ENCODE peak calls at places on chromosomes 4 and X, in five cellular contexts. G is mesenchymal stem cell, R is breast epithelium, B is tibial artery, M is IMR-90. A is an unnamed sample. For H3K4me1, the result is how much of the 10 kb centered on the place peaks cover.

GRCh38 chr4:183201331-183201730 is 102.3 kb downstream of the WWC2 start:
- DNase-seq in G (peak), R (no peak), B (no peak), M (peak), A (no peak)

GRCh38 chr4:48449151-48449550 is 34.0 kb upstream of the SLC10A4 start:
- DNase-seq in G (no peak), R (no peak), B (no peak), M (no peak), A (no peak)

GRCh38 chrX:109270580-109271484 is 211.1 kb downstream of the GUCY2F start:
- DNase-seq in G (no peak), R (no peak), B (no peak), M (no peak), A (no peak)

GRCh38 chr4:72744103-72744725 is 175.2 kb upstream of the ADAMTS3 start:
- DNase-seq in G (no peak), R (no peak), B (no peak), M (no peak), A (no peak)

GRCh38 chr4:106986486-106986885 is 49.6 kb downstream of the DKK2 start:
- DNase-seq in G (peak), R (no peak), B (no peak), M (no peak), A (no peak)

GRCh38 chrX:154096140-154097002 is 1.1 kb downstream of the MECP2 start:
- DNase-seq in G (peak), R (no peak), B (peak), M (peak), A (no peak)

GRCh38 chrX:138859421-138859820 is 147.9 kb upstream of the FGF13 start:
- DNase-seq in G (peak), R (no peak), B (no peak), M (no peak), A (no peak)

GRCh38 chrX:32455704-32456103 is 755.6 kb downstream of the DMD start:
- DNase-seq in G (no peak), R (no peak), B (no peak), M (no peak), A (no peak)

GRCh38 chrX:30039768-30040167 is 175.6 kb upstream of the MAGEB2 start:
- DNase-seq in G (no peak), R (no peak), B (no peak), M (peak), A (no peak)

GRCh38 chr4:114509340-114509739 is 89.3 kb upstream of the UGT8 start:
- DNase-seq in G (no peak), R (no peak), B (no peak), M (no peak), A (no peak)

GRCh38 chrX:87664381-87664780 is 146.8 kb downstream of the KLHL4 start:
- DNase-seq in G (peak), R (no peak), B (no peak), M (peak), A (no peak)

GRCh38 chr4:174437756-174438155 is 84.5 kb downstream of the HPGD start:
- DNase-seq in G (peak), R (no peak), B (no peak), M (no peak), A (no peak)

GRCh38 chr4:63620271-63620670 is 789.0 kb downstream of the TECRL start:
- DNase-seq in G (no peak), R (no peak), B (no peak), M (no peak), A (no peak)

GRCh38 chr4:119647558-119647957 is 19.0 kb upstream of the PDE5A start:
- DNase-seq in G (peak), R (no peak), B (no peak), M (peak), A (no peak)

GRCh38 chr4:21184788-21185187 is 484.5 kb downstream of the PACRGL start:
- DNase-seq in G (no peak), R (no peak), B (no peak), M (no peak), A (no peak)

GRCh38 chr4:32562010-32562409 is 1841.8 kb downstream of the PCDH7 start:
- DNase-seq in G (no peak), R (no peak), B (no peak), M (no peak), A (no peak)

GRCh38 chrX:641671-642435 is 11.3 kb downstream of the SHOX start:
- DNase-seq in G (no peak), R (peak), B (no peak), M (no peak), A (peak)

GRCh38 chr4:180827610-180828009 is 1415.6 kb upstream of the TENM3 start:
- DNase-seq in G (peak), R (no peak), B (no peak), M (peak), A (no peak)

GRCh38 chrX:104668550-104668949 is 102.6 kb downstream of the IL1RAPL2 start:
- DNase-seq in G (peak), R (no peak), B (no peak), M (peak), A (no peak)

GRCh38 chrX:48835524-48836329 is at the start of gene PCSK1N:
- DNase-seq in G (no peak), R (no peak), B (no peak), M (no peak), A (no peak)

GRCh38 chrX:149274516-149275105 is 230.5 kb downstream of the IDS start:
- DNase-seq in G (peak), R (no peak), B (no peak), M (no peak), A (no peak)

GRCh38 chr4:130814896-130815295 is 1718.9 kb downstream of the C4orf33 start:
- DNase-seq in G (no peak), R (no peak), B (no peak), M (no peak), A (no peak)

GRCh38 chr4:139740531-139741041 is 75.0 kb downstream of the MGST2 start:
- DNase-seq in G (peak), R (peak), B (peak), M (peak), A (peak)

GRCh38 chr4:104494822-104495559 is at the start of gene CXXC4:
- DNase-seq in G (peak), R (peak), B (peak), M (peak), A (no peak)

GRCh38 chr4:34105311-34105710 is 2139.0 kb downstream of the ARAP2 start:
- DNase-seq in G (no peak), R (no peak), B (no peak), M (no peak), A (no peak)

GRCh38 chr4:77100234-77100633 is 24.4 kb upstream of the CCNI start:
- DNase-seq in G (no peak), R (no peak), B (no peak), M (no peak), A (no peak)

GRCh38 chr4:39353478-39354177 is 12.5 kb downstream of the RFC1 start:
- DNase-seq in G (peak), R (no peak), B (no peak), M (peak), A (no peak)

GRCh38 chrX:13376857-13377441 is 57.1 kb upstream of the ATXN3L start:
- DNase-seq in G (peak), R (no peak), B (no peak), M (peak), A (no peak)

GRCh38 chr4:184267673-184268573 is 50.2 kb upstream of the ENPP6 start:
- DNase-seq in G (peak), R (no peak), B (no peak), M (peak), A (peak)

GRCh38 chr4:119139822-119140252 is 4.2 kb downstream of the MYOZ2 start:
- DNase-seq in G (no peak), R (no peak), B (no peak), M (no peak), A (no peak)

GRCh38 chr4:118999919-119000318 is 111.3 kb downstream of the SYNPO2 start:
- DNase-seq in G (no peak), R (no peak), B (no peak), M (no peak), A (no peak)

GRCh38 chr4:169582706-169583105 is 29.7 kb downstream of the NEK1 start:
- DNase-seq in G (peak), R (no peak), B (no peak), M (peak), A (no peak)

GRCh38 chr4:110853242-110853641 is 230.4 kb upstream of the PITX2 start:
- DNase-seq in G (no peak), R (no peak), B (no peak), M (no peak), A (no peak)

GRCh38 chr4:156578713-156579112 is 392.9 kb downstream of the PDGFC start:
- DNase-seq in G (no peak), R (no peak), B (no peak), M (no peak), A (no peak)

GRCh38 chr4:88246600-88246999 is 37.8 kb downstream of the PPM1K start:
- DNase-seq in G (no peak), R (no peak), B (no peak), M (no peak), A (no peak)
- H3K4me1 ChIP-seq in G (under half), R (under half), B (under half), M (under half), A (under half)

GRCh38 chr4:37978509-37978908 is 18.3 kb downstream of the PTTG2 start:
- DNase-seq in G (no peak), R (no peak), B (no peak), M (no peak), A (no peak)
- H3K4me3 ChIP-seq in G (no peak), R (no peak), B (peak), M (peak), A (peak)

DNA sequence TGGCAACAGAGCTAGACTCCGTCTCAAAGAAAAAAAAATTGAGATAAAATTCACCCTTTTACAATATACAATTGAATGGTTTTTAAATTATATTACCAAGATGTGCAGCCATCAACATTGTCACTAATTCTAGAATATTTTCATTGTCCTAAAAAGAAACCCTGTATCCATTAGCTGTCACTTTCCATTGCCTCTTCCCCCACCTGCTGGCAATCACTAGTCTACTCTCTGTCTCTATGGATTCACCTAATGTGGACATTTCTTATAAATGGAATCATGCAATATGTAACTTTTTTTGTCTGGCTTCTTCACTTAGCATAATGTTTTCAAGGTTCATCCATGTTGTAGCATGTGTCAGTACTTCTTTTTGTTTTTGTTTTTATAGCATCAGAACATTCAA is 20.8 kb downstream of the ABHD18 start:
- DNase-seq in G (no peak), R (no peak), B (no peak), M (no peak), A (no peak)
- H3K27ac ChIP-seq in G (no peak), R (no peak), B (no peak), M (no peak), A (no peak)

GRCh38 chr4:24807611-24808010 is 12.2 kb downstream of the SOD3 start:
- DNase-seq in G (no peak), R (no peak), B (no peak), M (no peak), A (no peak)
- H3K4me1 ChIP-seq in G (under half), R (under half), B (under half), M (under half), A (under half)

DNA sequence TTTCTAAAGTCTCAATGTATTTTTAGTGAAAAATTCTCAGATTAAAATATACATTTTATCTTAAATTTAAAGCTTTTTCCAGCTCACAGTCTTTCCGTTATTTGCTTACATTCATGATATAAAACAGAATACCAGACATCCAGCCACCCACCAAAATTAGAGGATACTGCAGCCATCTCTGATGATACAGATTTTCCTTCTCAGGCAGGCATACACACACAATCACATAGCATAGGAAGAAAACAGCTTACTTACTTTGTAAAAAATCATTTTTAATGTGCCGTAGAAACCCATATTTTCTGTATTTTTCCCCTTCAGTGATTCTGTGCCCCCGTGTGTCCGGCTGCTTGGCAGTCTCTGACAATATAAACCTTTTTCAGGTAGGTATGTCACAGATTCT is 183.7 kb downstream of the FBXW7 start:
- DNase-seq in G (no peak), R (no peak), B (no peak), M (no peak), A (no peak)
- H3K4me3 ChIP-seq in G (no peak), R (peak), B (peak), M (peak), A (peak)

DNA sequence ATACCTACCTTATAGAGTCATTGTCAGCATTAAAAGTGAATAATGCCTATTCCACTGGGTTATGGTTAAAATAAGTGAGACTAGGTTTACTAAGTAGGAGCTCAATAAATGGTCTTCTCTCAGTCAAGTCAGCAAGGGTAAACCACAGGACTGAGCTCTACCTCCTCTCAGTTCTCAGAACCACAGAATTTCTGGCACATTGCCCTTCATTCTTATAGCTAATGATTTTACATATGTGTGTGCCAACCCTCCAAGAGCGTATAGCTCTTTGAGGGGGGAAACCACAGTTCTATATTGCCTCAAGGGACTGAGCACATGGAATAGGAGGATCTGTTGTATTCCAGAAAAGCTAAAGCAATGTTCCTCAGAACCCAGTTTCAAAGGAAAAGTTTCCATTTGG is 124.8 kb downstream of the ATG4A start:
- DNase-seq in G (no peak), R (no peak), B (no peak), M (no peak), A (no peak)
- H3K27ac ChIP-seq in G (no peak), R (no peak), B (peak), M (no peak), A (no peak)

GRCh38 chr4:102501176-102501634 is at the start of gene NFKB1:
- DNase-seq in G (peak), R (peak), B (peak), M (peak), A (peak)
- H3K4me1 ChIP-seq in G (under half), R (under half), B (under half), M (under half), A (under half)

GRCh38 chr4:186840771-186841301 is 117.2 kb upstream of the FAT1 start:
- DNase-seq in G (no peak), R (no peak), B (peak), M (no peak), A (no peak)

GRCh38 chr4:186845137-186845842 is 121.6 kb upstream of the FAT1 start:
- DNase-seq in G (peak), R (no peak), B (peak), M (peak), A (peak)

GRCh38 chr4:186840222-186840701 is 116.6 kb upstream of the FAT1 start:
- DNase-seq in G (no peak), R (no peak), B (peak), M (peak), A (no peak)

GRCh38 chr4:186846426-186846825 is 122.8 kb upstream of the FAT1 start:
- DNase-seq in G (peak), R (no peak), B (no peak), M (peak), A (no peak)

GRCh38 chr4:186844059-186844681 is 120.5 kb upstream of the FAT1 start:
- DNase-seq in G (peak), R (no peak), B (peak), M (peak), A (peak)
- H3K4me3 ChIP-seq in G (no peak), R (peak), B (peak), M (peak), A (no peak)

A was measured in ascending aorta.